ENCODE peak calls at places on chromosomes 3 and 15, in five cellular contexts. One of them, this sample, is unnamed.

GRCh38 chr3:86951343-86951742 is 39.6 kb downstream of the VGLL3 start:
- DNase-seq in sigmoid colon: no peak
- DNase-seq in CD8-positive, alpha-beta T cell: no peak
- DNase-seq in PC-3: peak; percentile 83
- DNase-seq in bronchial epithelial cell: peak; percentile 96
- DNase-seq in this sample: no peak

GRCh38 chr3:52533623-52534280 is at the start of gene NT5DC2:
- DNase-seq in sigmoid colon: peak; percentile 86
- DNase-seq in CD8-positive, alpha-beta T cell: peak; percentile 71
- DNase-seq in PC-3: peak; percentile 83
- DNase-seq in bronchial epithelial cell: no peak
- DNase-seq in this sample: no peak

GRCh38 chr15:62119224-62119925 is 45.7 kb downstream of the C2CD4B start:
- DNase-seq in sigmoid colon: no peak
- DNase-seq in CD8-positive, alpha-beta T cell: no peak
- DNase-seq in PC-3: peak; percentile 82
- DNase-seq in bronchial epithelial cell: peak; percentile 99
- DNase-seq in this sample: peak; percentile 95

GRCh38 chr3:42020681-42021307 is 58.9 kb upstream of the ULK4 start:
- DNase-seq in sigmoid colon: no peak
- DNase-seq in CD8-positive, alpha-beta T cell: no peak
- DNase-seq in PC-3: peak; percentile 93
- DNase-seq in bronchial epithelial cell: peak; percentile 92
- DNase-seq in this sample: no peak

GRCh38 chr3:111746772-111747171 is 112.3 kb upstream of the PHLDB2 start:
- DNase-seq in sigmoid colon: no peak
- DNase-seq in CD8-positive, alpha-beta T cell: no peak
- DNase-seq in PC-3: no peak
- DNase-seq in bronchial epithelial cell: no peak
- DNase-seq in this sample: no peak

GRCh38 chr3:127419641-127420354 is 132.0 kb upstream of the PRR20G start:
- DNase-seq in sigmoid colon: peak; percentile 48
- DNase-seq in CD8-positive, alpha-beta T cell: no peak
- DNase-seq in PC-3: no peak
- DNase-seq in bronchial epithelial cell: no peak
- DNase-seq in this sample: no peak

GRCh38 chr3:196127308-196128040 is 45.6 kb upstream of the TFRC start:
- DNase-seq in sigmoid colon: no peak
- DNase-seq in CD8-positive, alpha-beta T cell: peak; percentile 20
- DNase-seq in PC-3: no peak
- DNase-seq in bronchial epithelial cell: peak; percentile 33
- DNase-seq in this sample: no peak

GRCh38 chr15:73800662-73801345 is 47.7 kb upstream of the INSYN1 start:
- DNase-seq in sigmoid colon: peak; percentile 69
- DNase-seq in CD8-positive, alpha-beta T cell: no peak
- DNase-seq in PC-3: peak; percentile 46
- DNase-seq in bronchial epithelial cell: peak; percentile 74
- DNase-seq in this sample: peak; percentile 61

GRCh38 chr3:103048371-103048722 is 613.5 kb downstream of the ZPLD1 start:
- DNase-seq in sigmoid colon: no peak
- DNase-seq in CD8-positive, alpha-beta T cell: no peak
- DNase-seq in PC-3: no peak
- DNase-seq in bronchial epithelial cell: peak; percentile 5
- DNase-seq in this sample: no peak

GRCh38 chr3:48716508-48716981 is 476 bp downstream of the IP6K2 start:
- DNase-seq in sigmoid colon: peak; percentile 67
- DNase-seq in CD8-positive, alpha-beta T cell: peak; percentile 26
- DNase-seq in PC-3: no peak
- DNase-seq in bronchial epithelial cell: no peak
- DNase-seq in this sample: no peak

GRCh38 chr3:14634763-14635400 is 16.7 kb upstream of the CCDC174 start:
- DNase-seq in sigmoid colon: no peak
- DNase-seq in CD8-positive, alpha-beta T cell: no peak
- DNase-seq in PC-3: peak; percentile 83
- DNase-seq in bronchial epithelial cell: peak; percentile 98
- DNase-seq in this sample: no peak

GRCh38 chr3:10263549-10264363 is 15.5 kb downstream of the TATDN2 start:
- DNase-seq in sigmoid colon: peak; percentile 57
- DNase-seq in CD8-positive, alpha-beta T cell: peak; percentile 69
- DNase-seq in PC-3: peak; percentile 56
- DNase-seq in bronchial epithelial cell: peak; percentile 29
- DNase-seq in this sample: no peak

GRCh38 chr15:39581501-39582285 is 814 bp downstream of the THBS1 start:
- DNase-seq in sigmoid colon: peak; percentile 88
- DNase-seq in CD8-positive, alpha-beta T cell: no peak
- DNase-seq in PC-3: peak; percentile 76
- DNase-seq in bronchial epithelial cell: peak; percentile 50
- DNase-seq in this sample: peak; percentile 75

GRCh38 chr15:57444877-57445513 is 68.7 kb downstream of the CGNL1 start:
- DNase-seq in sigmoid colon: no peak
- DNase-seq in CD8-positive, alpha-beta T cell: no peak
- DNase-seq in PC-3: peak; percentile 13
- DNase-seq in bronchial epithelial cell: peak; percentile 17
- DNase-seq in this sample: no peak

GRCh38 chr3:192515661-192516040 is 211.7 kb downstream of the FGF12 start:
- DNase-seq in sigmoid colon: no peak
- DNase-seq in CD8-positive, alpha-beta T cell: no peak
- DNase-seq in PC-3: no peak
- DNase-seq in bronchial epithelial cell: no peak
- DNase-seq in this sample: no peak

GRCh38 chr3:192516850-192517249 is 210.5 kb downstream of the FGF12 start:
- DNase-seq in sigmoid colon: no peak
- DNase-seq in CD8-positive, alpha-beta T cell: no peak
- DNase-seq in PC-3: no peak
- DNase-seq in bronchial epithelial cell: no peak
- DNase-seq in this sample: no peak

GRCh38 chr3:192514754-192515660 is 212.3 kb downstream of the FGF12 start:
- DNase-seq in sigmoid colon: no peak
- DNase-seq in CD8-positive, alpha-beta T cell: no peak
- DNase-seq in PC-3: no peak
- DNase-seq in bronchial epithelial cell: no peak
- DNase-seq in this sample: no peak

DNA sequence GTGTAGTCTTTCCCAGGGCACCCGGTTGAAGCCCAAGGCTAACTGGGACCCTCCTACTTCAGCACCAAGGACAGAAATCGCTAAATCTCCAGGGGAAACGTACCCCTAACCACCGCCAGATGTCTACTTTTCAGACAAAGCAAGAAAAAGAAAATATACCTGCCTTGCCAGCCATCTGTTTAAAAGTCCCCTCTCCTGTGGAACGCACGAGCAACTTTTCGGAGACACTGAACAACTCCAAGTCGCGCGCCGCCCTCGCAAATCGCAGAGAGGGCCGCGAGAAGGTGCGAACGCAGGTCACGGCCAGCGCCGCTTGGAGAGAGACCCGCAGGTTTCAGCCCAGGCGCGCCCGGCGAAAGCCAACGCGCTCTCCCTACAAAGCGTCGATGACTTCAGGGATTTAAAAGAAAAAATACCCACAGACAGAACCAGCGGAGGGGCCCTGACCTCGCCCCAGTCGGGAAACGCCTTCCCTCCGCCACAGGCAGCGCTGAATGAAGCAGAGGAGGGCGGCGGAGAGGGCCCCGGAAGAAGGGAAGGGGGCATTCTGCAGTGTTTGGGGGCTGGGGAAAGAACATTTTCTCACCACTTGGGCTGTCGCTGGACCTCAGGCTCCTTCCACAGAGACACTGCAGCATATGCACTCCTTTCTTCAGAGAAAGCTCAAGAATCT is 213.1 kb downstream of the FGF12 start:
- DNase-seq in sigmoid colon: no peak
- DNase-seq in CD8-positive, alpha-beta T cell: no peak
- DNase-seq in PC-3: peak; percentile 5
- DNase-seq in bronchial epithelial cell: peak; percentile 23
- DNase-seq in this sample: no peak
- H3K4me3 ChIP-seq in sigmoid colon: peak overlapping the region; percentile 47
- H3K4me3 ChIP-seq in CD8-positive, alpha-beta T cell: no peak overlapping the region
- H3K4me3 ChIP-seq in PC-3: no peak overlapping the region
- H3K4me3 ChIP-seq in bronchial epithelial cell: no peak overlapping the region
- H3K4me3 ChIP-seq in this sample: no peak overlapping the region

GRCh38 chr3:172203522-172204258 is 164.3 kb downstream of the FNDC3B start:
- DNase-seq in sigmoid colon: no peak
- DNase-seq in CD8-positive, alpha-beta T cell: no peak
- DNase-seq in PC-3: peak; percentile 78
- DNase-seq in bronchial epithelial cell: peak; percentile 41
- DNase-seq in this sample: no peak
- H3K4me3 ChIP-seq in sigmoid colon: no peak overlapping the region
- H3K4me3 ChIP-seq in CD8-positive, alpha-beta T cell: no peak overlapping the region
- H3K4me3 ChIP-seq in PC-3: peak overlapping the region; percentile 43
- H3K4me3 ChIP-seq in bronchial epithelial cell: no peak overlapping the region
- H3K4me3 ChIP-seq in this sample: no peak overlapping the region

GRCh38 chr3:131025500-131025899 is 1.1 kb downstream of the ASTE1 start:
- DNase-seq in sigmoid colon: no peak
- DNase-seq in CD8-positive, alpha-beta T cell: no peak
- DNase-seq in PC-3: no peak
- DNase-seq in bronchial epithelial cell: no peak
- DNase-seq in this sample: no peak
- H3K4me3 ChIP-seq in sigmoid colon: peak overlapping the region; percentile 61
- H3K4me3 ChIP-seq in CD8-positive, alpha-beta T cell: peak overlapping the region; percentile 97
- H3K4me3 ChIP-seq in PC-3: peak overlapping the region; percentile 87
- H3K4me3 ChIP-seq in bronchial epithelial cell: peak overlapping the region; percentile 69
- H3K4me3 ChIP-seq in this sample: peak overlapping the region; percentile 94

DNA sequence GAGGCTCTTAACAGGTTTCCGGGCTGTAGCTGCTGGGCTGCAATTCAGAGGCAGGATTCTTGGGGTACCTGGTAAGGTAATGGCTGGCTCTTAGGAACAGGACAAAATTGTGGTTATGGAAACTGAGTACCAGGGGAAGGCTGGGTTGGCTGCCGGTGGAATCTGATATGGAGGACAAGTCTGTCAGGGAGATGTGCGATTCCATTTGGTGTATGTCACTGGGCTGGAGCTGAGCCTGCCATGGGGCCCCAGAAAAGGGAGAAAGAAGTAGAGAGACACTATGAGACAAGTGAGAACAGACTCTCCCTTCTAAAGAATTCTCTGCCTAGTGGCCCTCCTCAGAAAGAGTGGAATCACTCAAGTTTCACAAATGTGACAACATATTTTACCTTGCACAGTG is 368.2 kb upstream of the ROPN1 start:
- DNase-seq in sigmoid colon: no peak
- DNase-seq in CD8-positive, alpha-beta T cell: no peak
- DNase-seq in PC-3: no peak
- DNase-seq in bronchial epithelial cell: no peak
- DNase-seq in this sample: no peak
- H3K4me3 ChIP-seq in sigmoid colon: no peak overlapping the region
- H3K4me3 ChIP-seq in CD8-positive, alpha-beta T cell: no peak overlapping the region
- H3K4me3 ChIP-seq in PC-3: no peak overlapping the region
- H3K4me3 ChIP-seq in bronchial epithelial cell: no peak overlapping the region
- H3K4me3 ChIP-seq in this sample: no peak overlapping the region

GRCh38 chr3:101292027-101292426 is 28.3 kb downstream of the IMPG2 start:
- DNase-seq in sigmoid colon: no peak
- DNase-seq in CD8-positive, alpha-beta T cell: no peak
- DNase-seq in PC-3: peak; percentile 71
- DNase-seq in bronchial epithelial cell: peak; percentile 37
- DNase-seq in this sample: no peak
- H3K4me3 ChIP-seq in sigmoid colon: no peak overlapping the region
- H3K4me3 ChIP-seq in CD8-positive, alpha-beta T cell: no peak overlapping the region
- H3K4me3 ChIP-seq in PC-3: no peak overlapping the region
- H3K4me3 ChIP-seq in bronchial epithelial cell: no peak overlapping the region
- H3K4me3 ChIP-seq in this sample: no peak overlapping the region

GRCh38 chr3:46289961-46290360 is 47.7 kb downstream of the CCR3 start:
- DNase-seq in sigmoid colon: no peak
- DNase-seq in CD8-positive, alpha-beta T cell: no peak
- DNase-seq in PC-3: no peak
- DNase-seq in bronchial epithelial cell: no peak
- DNase-seq in this sample: no peak

GRCh38 chr3:46296826-46297225 is 54.6 kb downstream of the CCR3 start:
- DNase-seq in sigmoid colon: no peak
- DNase-seq in CD8-positive, alpha-beta T cell: no peak
- DNase-seq in PC-3: no peak
- DNase-seq in bronchial epithelial cell: no peak
- DNase-seq in this sample: no peak

GRCh38 chr3:46293035-46293724 is 50.9 kb downstream of the CCR3 start:
- DNase-seq in sigmoid colon: no peak
- DNase-seq in CD8-positive, alpha-beta T cell: no peak
- DNase-seq in PC-3: no peak
- DNase-seq in bronchial epithelial cell: no peak
- DNase-seq in this sample: no peak

GRCh38 chr3:46297658-46298423 is 55.6 kb downstream of the CCR3 start:
- DNase-seq in sigmoid colon: no peak
- DNase-seq in CD8-positive, alpha-beta T cell: no peak
- DNase-seq in PC-3: peak; percentile 74
- DNase-seq in bronchial epithelial cell: peak; percentile 66
- DNase-seq in this sample: no peak

GRCh38 chr3:46293991-46294833 is 52.0 kb downstream of the CCR3 start:
- DNase-seq in sigmoid colon: no peak
- DNase-seq in CD8-positive, alpha-beta T cell: no peak
- DNase-seq in PC-3: no peak
- DNase-seq in bronchial epithelial cell: no peak
- DNase-seq in this sample: no peak
- H3K4me3 ChIP-seq in sigmoid colon: no peak overlapping the region
- H3K4me3 ChIP-seq in CD8-positive, alpha-beta T cell: no peak overlapping the region
- H3K4me3 ChIP-seq in PC-3: no peak overlapping the region
- H3K4me3 ChIP-seq in bronchial epithelial cell: no peak overlapping the region
- H3K4me3 ChIP-seq in this sample: no peak overlapping the region

GRCh38 chr3:20575153-20575552 is 389.1 kb upstream of the SGO1 start:
- DNase-seq in sigmoid colon: no peak
- DNase-seq in CD8-positive, alpha-beta T cell: no peak
- DNase-seq in PC-3: peak; percentile 13
- DNase-seq in bronchial epithelial cell: peak; percentile 68
- DNase-seq in this sample: peak; percentile 33
- H3K4me3 ChIP-seq in sigmoid colon: no peak overlapping the region
- H3K4me3 ChIP-seq in CD8-positive, alpha-beta T cell: no peak overlapping the region
- H3K4me3 ChIP-seq in PC-3: no peak overlapping the region
- H3K4me3 ChIP-seq in bronchial epithelial cell: no peak overlapping the region
- H3K4me3 ChIP-seq in this sample: no peak overlapping the region

GRCh38 chr3:12967751-12968209 is 105.4 kb downstream of the IQSEC1 start:
- DNase-seq in sigmoid colon: peak; percentile 96
- DNase-seq in CD8-positive, alpha-beta T cell: peak; percentile 89
- DNase-seq in PC-3: peak; percentile 78
- DNase-seq in bronchial epithelial cell: peak; percentile 58
- DNase-seq in this sample: peak; percentile 47
- H3K4me3 ChIP-seq in sigmoid colon: peak overlapping the region; percentile 82
- H3K4me3 ChIP-seq in CD8-positive, alpha-beta T cell: peak overlapping the region; percentile 63
- H3K4me3 ChIP-seq in PC-3: peak overlapping the region; percentile 61
- H3K4me3 ChIP-seq in bronchial epithelial cell: peak overlapping the region; percentile 11
- H3K4me3 ChIP-seq in this sample: peak overlapping the region; percentile 48

This sample was measured in AG09309.